ENCODE peak calls at places on chromosomes 11 and 22, in seven cellular contexts. One of them, this sample, is unnamed. For H3K4me1, the result is how much of the 10 kb centered on the place peaks cover.

GRCh38 chr11:20770421-20770935 is 101.1 kb downstream of the NELL1 start:
- DNase-seq in gastrocnemius medialis: no peak
- DNase-seq in mucosa of descending colon: no peak
- DNase-seq in H9: no peak
- DNase-seq in uterus: no peak
- DNase-seq in CD8-positive, alpha-beta T cell: no peak
- DNase-seq in upper lobe of right lung: no peak
- DNase-seq in this sample: no peak

GRCh38 chr11:116990061-116990473 is 108.2 kb downstream of the SIK3 start:
- DNase-seq in gastrocnemius medialis: no peak
- DNase-seq in mucosa of descending colon: no peak
- DNase-seq in H9: no peak
- DNase-seq in uterus: no peak
- DNase-seq in CD8-positive, alpha-beta T cell: no peak
- DNase-seq in upper lobe of right lung: no peak
- DNase-seq in this sample: no peak

GRCh38 chr11:113549611-113550061 is 74.4 kb upstream of the DRD2 start:
- DNase-seq in gastrocnemius medialis: no peak
- DNase-seq in mucosa of descending colon: no peak
- DNase-seq in H9: no peak
- DNase-seq in uterus: no peak
- DNase-seq in CD8-positive, alpha-beta T cell: no peak
- DNase-seq in upper lobe of right lung: peak
- DNase-seq in this sample: no peak

GRCh38 chr11:1992111-1992510 is 5.5 kb downstream of the H19 start:
- DNase-seq in gastrocnemius medialis: no peak
- DNase-seq in mucosa of descending colon: no peak
- DNase-seq in H9: no peak
- DNase-seq in uterus: no peak
- DNase-seq in CD8-positive, alpha-beta T cell: no peak
- DNase-seq in upper lobe of right lung: no peak
- DNase-seq in this sample: peak

GRCh38 chr11:126431401-126432064 is 76.0 kb downstream of the ST3GAL4 start:
- DNase-seq in gastrocnemius medialis: peak
- DNase-seq in mucosa of descending colon: peak
- DNase-seq in H9: no peak
- DNase-seq in uterus: peak
- DNase-seq in CD8-positive, alpha-beta T cell: no peak
- DNase-seq in upper lobe of right lung: no peak
- DNase-seq in this sample: no peak

GRCh38 chr11:110433393-110434333 is 3.9 kb downstream of the FDX1 start:
- DNase-seq in gastrocnemius medialis: no peak
- DNase-seq in mucosa of descending colon: no peak
- DNase-seq in H9: no peak
- DNase-seq in uterus: no peak
- DNase-seq in CD8-positive, alpha-beta T cell: no peak
- DNase-seq in upper lobe of right lung: no peak
- DNase-seq in this sample: no peak

GRCh38 chr11:106344392-106344791 is 266.9 kb downstream of the AASDHPPT start:
- DNase-seq in gastrocnemius medialis: no peak
- DNase-seq in mucosa of descending colon: no peak
- DNase-seq in H9: no peak
- DNase-seq in uterus: no peak
- DNase-seq in CD8-positive, alpha-beta T cell: no peak
- DNase-seq in upper lobe of right lung: no peak
- DNase-seq in this sample: no peak

GRCh38 chr11:35142481-35143207 is 3.7 kb downstream of the CD44 start:
- DNase-seq in gastrocnemius medialis: no peak
- DNase-seq in mucosa of descending colon: no peak
- DNase-seq in H9: no peak
- DNase-seq in uterus: no peak
- DNase-seq in CD8-positive, alpha-beta T cell: peak
- DNase-seq in upper lobe of right lung: no peak
- DNase-seq in this sample: no peak

GRCh38 chr22:39212721-39213376 is 31.9 kb downstream of the PDGFB start:
- DNase-seq in gastrocnemius medialis: no peak
- DNase-seq in mucosa of descending colon: no peak
- DNase-seq in H9: peak
- DNase-seq in uterus: no peak
- DNase-seq in CD8-positive, alpha-beta T cell: no peak
- DNase-seq in upper lobe of right lung: peak
- DNase-seq in this sample: peak

GRCh38 chr11:69013009-69013951 is at the start of gene MRGPRF:
- DNase-seq in gastrocnemius medialis: peak
- DNase-seq in mucosa of descending colon: peak
- DNase-seq in H9: peak
- DNase-seq in uterus: peak
- DNase-seq in CD8-positive, alpha-beta T cell: no peak
- DNase-seq in upper lobe of right lung: peak
- DNase-seq in this sample: peak

GRCh38 chr11:65559951-65560537 is 1.9 kb upstream of the LTBP3 start:
- DNase-seq in gastrocnemius medialis: peak
- DNase-seq in mucosa of descending colon: peak
- DNase-seq in H9: peak
- DNase-seq in uterus: no peak
- DNase-seq in CD8-positive, alpha-beta T cell: no peak
- DNase-seq in upper lobe of right lung: no peak
- DNase-seq in this sample: no peak

GRCh38 chr22:50342651-50343540 is at the start of gene PPP6R2:
- DNase-seq in gastrocnemius medialis: peak
- DNase-seq in mucosa of descending colon: peak
- DNase-seq in H9: peak
- DNase-seq in uterus: peak
- DNase-seq in CD8-positive, alpha-beta T cell: peak
- DNase-seq in upper lobe of right lung: peak
- DNase-seq in this sample: peak

GRCh38 chr11:47204633-47204989 is 10.2 kb upstream of the DDB2 start:
- DNase-seq in gastrocnemius medialis: no peak
- DNase-seq in mucosa of descending colon: no peak
- DNase-seq in H9: no peak
- DNase-seq in uterus: no peak
- DNase-seq in CD8-positive, alpha-beta T cell: no peak
- DNase-seq in upper lobe of right lung: no peak
- DNase-seq in this sample: no peak

GRCh38 chr22:34669001-34669400 is 397.0 kb upstream of the ISX start:
- DNase-seq in gastrocnemius medialis: no peak
- DNase-seq in mucosa of descending colon: no peak
- DNase-seq in H9: no peak
- DNase-seq in uterus: no peak
- DNase-seq in CD8-positive, alpha-beta T cell: no peak
- DNase-seq in upper lobe of right lung: no peak
- DNase-seq in this sample: no peak

GRCh38 chr11:119432484-119433368 is 9.8 kb upstream of the THY1 start:
- DNase-seq in gastrocnemius medialis: no peak
- DNase-seq in mucosa of descending colon: no peak
- DNase-seq in H9: no peak
- DNase-seq in uterus: peak
- DNase-seq in CD8-positive, alpha-beta T cell: no peak
- DNase-seq in upper lobe of right lung: no peak
- DNase-seq in this sample: no peak

GRCh38 chr22:23376256-23376655 is 195.9 kb downstream of the BCR start:
- DNase-seq in gastrocnemius medialis: no peak
- DNase-seq in mucosa of descending colon: peak
- DNase-seq in H9: peak
- DNase-seq in uterus: no peak
- DNase-seq in CD8-positive, alpha-beta T cell: no peak
- DNase-seq in upper lobe of right lung: no peak
- DNase-seq in this sample: no peak

GRCh38 chr11:11979487-11980117 is 28.8 kb downstream of the DKK3 start:
- DNase-seq in gastrocnemius medialis: peak
- DNase-seq in mucosa of descending colon: no peak
- DNase-seq in H9: no peak
- DNase-seq in uterus: peak
- DNase-seq in CD8-positive, alpha-beta T cell: no peak
- DNase-seq in upper lobe of right lung: peak
- DNase-seq in this sample: no peak

GRCh38 chr11:3042496-3043314 is 14.5 kb downstream of the CARS1 start:
- DNase-seq in gastrocnemius medialis: peak
- DNase-seq in mucosa of descending colon: no peak
- DNase-seq in H9: no peak
- DNase-seq in uterus: no peak
- DNase-seq in CD8-positive, alpha-beta T cell: no peak
- DNase-seq in upper lobe of right lung: no peak
- DNase-seq in this sample: peak

GRCh38 chr11:77152846-77153245 is 24.8 kb downstream of the MYO7A start:
- DNase-seq in gastrocnemius medialis: no peak
- DNase-seq in mucosa of descending colon: no peak
- DNase-seq in H9: no peak
- DNase-seq in uterus: no peak
- DNase-seq in CD8-positive, alpha-beta T cell: no peak
- DNase-seq in upper lobe of right lung: no peak
- DNase-seq in this sample: no peak

GRCh38 chr11:61670626-61671025 is 9.6 kb upstream of the DAGLA start:
- DNase-seq in gastrocnemius medialis: no peak
- DNase-seq in mucosa of descending colon: no peak
- DNase-seq in H9: no peak
- DNase-seq in uterus: no peak
- DNase-seq in CD8-positive, alpha-beta T cell: no peak
- DNase-seq in upper lobe of right lung: no peak
- DNase-seq in this sample: no peak

GRCh38 chr11:91947215-91947614 is 277.4 kb upstream of the FAT3 start:
- DNase-seq in gastrocnemius medialis: peak
- DNase-seq in mucosa of descending colon: no peak
- DNase-seq in H9: no peak
- DNase-seq in uterus: no peak
- DNase-seq in CD8-positive, alpha-beta T cell: no peak
- DNase-seq in upper lobe of right lung: no peak
- DNase-seq in this sample: no peak

GRCh38 chr11:44016129-44016528 is 31.7 kb upstream of the ACCSL start:
- DNase-seq in gastrocnemius medialis: peak
- DNase-seq in mucosa of descending colon: no peak
- DNase-seq in H9: peak
- DNase-seq in uterus: peak
- DNase-seq in CD8-positive, alpha-beta T cell: no peak
- DNase-seq in upper lobe of right lung: no peak
- DNase-seq in this sample: no peak

GRCh38 chr11:122920579-122920978 is 38.0 kb downstream of the JHY start:
- DNase-seq in gastrocnemius medialis: no peak
- DNase-seq in mucosa of descending colon: no peak
- DNase-seq in H9: peak
- DNase-seq in uterus: no peak
- DNase-seq in CD8-positive, alpha-beta T cell: no peak
- DNase-seq in upper lobe of right lung: no peak
- DNase-seq in this sample: no peak

GRCh38 chr11:76380161-76380976 is 563 bp downstream of the THAP12 start:
- DNase-seq in gastrocnemius medialis: peak
- DNase-seq in mucosa of descending colon: no peak
- DNase-seq in H9: peak
- DNase-seq in uterus: no peak
- DNase-seq in CD8-positive, alpha-beta T cell: peak
- DNase-seq in upper lobe of right lung: peak
- DNase-seq in this sample: peak

GRCh38 chr11:68896171-68896959 is 7.3 kb downstream of the MRPL21 start:
- DNase-seq in gastrocnemius medialis: no peak
- DNase-seq in mucosa of descending colon: peak
- DNase-seq in H9: no peak
- DNase-seq in uterus: no peak
- DNase-seq in CD8-positive, alpha-beta T cell: no peak
- DNase-seq in upper lobe of right lung: peak
- DNase-seq in this sample: peak

GRCh38 chr22:45172872-45173585 is 9.3 kb downstream of the NUP50 start:
- DNase-seq in gastrocnemius medialis: no peak
- DNase-seq in mucosa of descending colon: no peak
- DNase-seq in H9: no peak
- DNase-seq in uterus: no peak
- DNase-seq in CD8-positive, alpha-beta T cell: no peak
- DNase-seq in upper lobe of right lung: no peak
- DNase-seq in this sample: no peak
- H3K4me1 ChIP-seq in gastrocnemius medialis: under half
- H3K4me1 ChIP-seq in mucosa of descending colon: under half
- H3K4me1 ChIP-seq in H9: under half
- H3K4me1 ChIP-seq in uterus: under half
- H3K4me1 ChIP-seq in CD8-positive, alpha-beta T cell: half or more
- H3K4me1 ChIP-seq in upper lobe of right lung: under half
- H3K4me1 ChIP-seq in this sample: half or more

GRCh38 chr22:36300396-36301212 is 47.7 kb downstream of the APOL1 start:
- DNase-seq in gastrocnemius medialis: no peak
- DNase-seq in mucosa of descending colon: no peak
- DNase-seq in H9: no peak
- DNase-seq in uterus: no peak
- DNase-seq in CD8-positive, alpha-beta T cell: no peak
- DNase-seq in upper lobe of right lung: peak
- DNase-seq in this sample: no peak
- TF ChIP-seq CTCF in gastrocnemius medialis: no peak
- TF ChIP-seq CTCF in mucosa of descending colon: no peak
- TF ChIP-seq CTCF in H9: no peak
- TF ChIP-seq CTCF in uterus: no peak
- TF ChIP-seq CTCF in CD8-positive, alpha-beta T cell: no peak
- TF ChIP-seq CTCF in upper lobe of right lung: no peak
- TF ChIP-seq CTCF in this sample: no peak

GRCh38 chr11:85746640-85747039 is 60.6 kb upstream of the CCDC89 start:
- DNase-seq in gastrocnemius medialis: no peak
- DNase-seq in mucosa of descending colon: no peak
- DNase-seq in H9: no peak
- DNase-seq in uterus: no peak
- DNase-seq in CD8-positive, alpha-beta T cell: no peak
- DNase-seq in upper lobe of right lung: no peak
- DNase-seq in this sample: no peak
- H3K4me1 ChIP-seq in gastrocnemius medialis: under half
- H3K4me1 ChIP-seq in mucosa of descending colon: under half
- H3K4me1 ChIP-seq in H9: under half
- H3K4me1 ChIP-seq in uterus: under half
- H3K4me1 ChIP-seq in CD8-positive, alpha-beta T cell: under half
- H3K4me1 ChIP-seq in upper lobe of right lung: under half
- H3K4me1 ChIP-seq in this sample: under half

GRCh38 chr11:88284306-88285057 is 53.1 kb downstream of the CTSC start:
- DNase-seq in gastrocnemius medialis: no peak
- DNase-seq in mucosa of descending colon: no peak
- DNase-seq in H9: no peak
- DNase-seq in uterus: no peak
- DNase-seq in CD8-positive, alpha-beta T cell: no peak
- DNase-seq in upper lobe of right lung: no peak
- DNase-seq in this sample: no peak

GRCh38 chr11:88275636-88276035 is 61.9 kb downstream of the CTSC start:
- DNase-seq in gastrocnemius medialis: no peak
- DNase-seq in mucosa of descending colon: no peak
- DNase-seq in H9: no peak
- DNase-seq in uterus: no peak
- DNase-seq in CD8-positive, alpha-beta T cell: no peak
- DNase-seq in upper lobe of right lung: no peak
- DNase-seq in this sample: no peak

GRCh38 chr11:88282789-88283188 is 54.7 kb downstream of the CTSC start:
- DNase-seq in gastrocnemius medialis: no peak
- DNase-seq in mucosa of descending colon: no peak
- DNase-seq in H9: no peak
- DNase-seq in uterus: no peak
- DNase-seq in CD8-positive, alpha-beta T cell: no peak
- DNase-seq in upper lobe of right lung: no peak
- DNase-seq in this sample: no peak

GRCh38 chr11:88280673-88281316 is 56.7 kb downstream of the CTSC start:
- DNase-seq in gastrocnemius medialis: no peak
- DNase-seq in mucosa of descending colon: no peak
- DNase-seq in H9: no peak
- DNase-seq in uterus: no peak
- DNase-seq in CD8-positive, alpha-beta T cell: no peak
- DNase-seq in upper lobe of right lung: no peak
- DNase-seq in this sample: no peak

DNA sequence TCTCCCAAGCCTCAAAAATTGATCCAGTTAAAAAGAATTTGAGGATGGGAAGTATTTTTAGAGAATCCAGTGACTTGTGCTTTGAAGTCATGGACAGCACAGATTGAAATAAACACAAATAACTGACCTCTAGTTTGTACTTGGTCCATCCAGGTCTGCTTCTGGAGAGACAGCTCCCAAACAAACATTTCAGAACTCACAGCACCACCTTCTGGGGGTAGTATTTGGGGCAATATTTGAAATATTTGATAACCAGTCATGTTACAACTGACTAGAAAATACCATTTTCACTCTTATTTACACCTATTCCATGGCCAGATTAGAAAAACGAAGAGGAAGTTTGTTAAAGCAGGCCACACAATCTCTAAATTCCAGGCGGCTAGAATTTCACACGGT is 56.2 kb downstream of the CTSC start:
- DNase-seq in gastrocnemius medialis: no peak
- DNase-seq in mucosa of descending colon: no peak
- DNase-seq in H9: no peak
- DNase-seq in uterus: no peak
- DNase-seq in CD8-positive, alpha-beta T cell: no peak
- DNase-seq in upper lobe of right lung: no peak
- DNase-seq in this sample: no peak
- TF ChIP-seq CTCF in gastrocnemius medialis: no peak
- TF ChIP-seq CTCF in mucosa of descending colon: no peak
- TF ChIP-seq CTCF in H9: peak
- TF ChIP-seq CTCF in uterus: no peak
- TF ChIP-seq CTCF in CD8-positive, alpha-beta T cell: no peak
- TF ChIP-seq CTCF in upper lobe of right lung: no peak
- TF ChIP-seq CTCF in this sample: no peak

This sample was measured in spleen.